ENCODE peak calls at places on chromosomes 5 and 9, in seven cellular contexts. S is heart right ventricle, W is psoas muscle, N is HFFc6, R is brain microvascular endothelial cell, K is adrenal gland, U is thoracic aorta. J is an unnamed sample.

GRCh38 chr5:125348221-125348692 is 601.8 kb upstream of the ZNF608 start:
- DNase-seq in N (no peak), W (peak; percentile 33), U (no peak), S (peak; percentile 13), K (no peak), R (no peak), J (no peak)

GRCh38 chr5:88897748-88898147 is 14.8 kb upstream of the MEF2C start:
- DNase-seq in S (no peak), R (no peak), W (no peak), N (no peak), K (no peak), U (no peak), J (no peak)

GRCh38 chr9:99127372-99128132 is 22.6 kb downstream of the TGFBR1 start:
- DNase-seq in S (no peak), R (peak; percentile 74), U (no peak), K (no peak), N (peak; percentile 82), W (no peak), J (no peak)

GRCh38 chr9:127522727-127523126 is 71.4 kb downstream of the LRSAM1 start:
- DNase-seq in K (no peak), U (no peak), N (peak; percentile 57), W (no peak), S (no peak), R (no peak), J (no peak)

GRCh38 chr5:142640316-142641005 is 45.4 kb downstream of the FGF1 start:
- DNase-seq in W (no peak), U (no peak), N (no peak), K (no peak), R (no peak), S (no peak), J (no peak)

GRCh38 chr9:26228273-26228672 is 550.0 kb upstream of the TUSC1 start:
- DNase-seq in S (no peak), N (no peak), U (no peak), R (no peak), W (no peak), K (no peak), J (no peak)

GRCh38 chr9:22169243-22169642 is 160.1 kb upstream of the CDKN2B start:
- DNase-seq in R (peak; percentile 33), S (no peak), N (peak; percentile 22), K (no peak), U (no peak), W (no peak), J (no peak)

GRCh38 chr5:69364414-69364813 is 4.9 kb downstream of the AK6 start:
- DNase-seq in U (no peak), R (peak; percentile 13), W (no peak), K (no peak), S (no peak), N (peak; percentile 20), J (no peak)

GRCh38 chr5:141857226-141857625 is 21.0 kb downstream of the PCDH1 start:
- DNase-seq in N (no peak), R (no peak), W (no peak), U (no peak), K (no peak), S (no peak), J (no peak)

GRCh38 chr9:123550012-123550411 is 194.0 kb downstream of the CRB2 start:
- DNase-seq in K (peak; percentile 66), S (no peak), R (no peak), N (no peak), U (no peak), W (no peak), J (no peak)

GRCh38 chr9:113612828-113613227 is 149.3 kb downstream of the RGS3 start:
- DNase-seq in U (no peak), W (no peak), S (no peak), K (no peak), R (no peak), N (no peak), J (no peak)

GRCh38 chr9:87275039-87275725 is 222.5 kb upstream of the DAPK1 start:
- DNase-seq in U (no peak), R (no peak), N (no peak), K (no peak), W (no peak), S (no peak), J (no peak)

GRCh38 chr5:1769752-1770442 is 29.7 kb downstream of the MRPL36 start:
- DNase-seq in N (no peak), W (no peak), R (no peak), S (no peak), K (no peak), U (no peak), J (no peak)

GRCh38 chr5:157166494-157167218 is 592 bp upstream of the GARIN3 start:
- DNase-seq in W (no peak), K (no peak), S (no peak), R (no peak), N (no peak), U (no peak), J (no peak)

GRCh38 chr5:81945867-81946266 is 26.0 kb upstream of the ATG10 start:
- DNase-seq in S (no peak), R (no peak), W (no peak), K (no peak), N (no peak), U (no peak), J (no peak)

GRCh38 chr5:81950996-81951395 is 20.8 kb upstream of the ATG10 start:
- DNase-seq in N (no peak), U (no peak), K (no peak), R (no peak), W (no peak), S (no peak), J (no peak)

GRCh38 chr5:81948349-81948748 is 23.5 kb upstream of the ATG10 start:
- DNase-seq in U (no peak), K (no peak), W (no peak), N (no peak), S (no peak), R (no peak), J (no peak)

DNA sequence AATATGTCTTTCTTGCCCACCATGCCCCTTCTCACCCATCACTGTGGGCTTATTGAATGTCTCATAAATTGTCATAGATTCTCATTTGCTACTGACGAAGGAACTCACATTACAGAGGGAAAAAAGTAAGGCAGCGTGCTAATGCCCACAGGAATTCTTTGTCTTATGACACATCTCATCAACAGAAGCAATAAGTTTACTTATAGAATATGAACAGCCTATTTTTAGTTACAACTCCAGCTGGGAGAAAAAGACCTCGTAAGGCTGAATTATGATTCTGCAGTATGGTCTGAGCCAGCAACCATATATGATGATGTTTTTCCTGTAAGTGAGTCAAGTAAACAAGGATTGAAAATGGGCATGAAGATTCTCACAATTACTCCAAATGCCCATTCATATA is 22.3 kb upstream of the ATG10 start:
- DNase-seq in U (no peak), N (no peak), K (no peak), W (no peak), S (no peak), R (peak; percentile 20), J (no peak)
- TF ChIP-seq CTCF in U (no peak), N (no peak), K (no peak), W (no peak), S (no peak), R (no peak), J (no peak)

GRCh38 chr5:151058301-151058700 is 22.5 kb downstream of the TNIP1 start:
- DNase-seq in R (no peak), U (no peak), S (no peak), K (no peak), W (no peak), N (no peak), J (no peak)
- TF ChIP-seq CTCF in R (peak; percentile 51), U (no peak), S (no peak), K (no peak), W (no peak), N (peak; percentile 52), J (no peak)

DNA sequence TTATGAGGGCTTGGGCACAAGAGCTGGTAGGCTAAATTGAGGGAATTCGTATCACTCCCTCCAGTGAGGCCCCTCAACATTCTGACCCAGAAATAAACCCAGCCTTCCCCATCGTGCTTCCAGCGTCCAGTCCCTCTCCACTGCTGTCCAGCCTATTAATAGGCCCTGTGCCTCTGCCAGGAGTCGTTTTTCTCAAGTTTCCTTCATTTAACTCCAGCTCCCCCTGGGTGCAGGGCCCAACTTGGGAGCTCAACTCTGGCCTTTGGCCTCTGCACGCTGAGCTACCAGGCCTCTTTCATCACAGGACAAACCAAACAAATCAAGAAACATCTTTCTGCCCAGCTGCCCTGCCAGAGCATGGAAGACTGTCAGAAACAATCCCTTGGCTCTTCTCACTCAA is 10.0 kb downstream of the HBEGF start:
- DNase-seq in R (no peak), U (no peak), W (no peak), N (no peak), K (peak; percentile 33), S (peak; percentile 38), J (no peak)
- TF ChIP-seq CTCF in R (no peak), U (no peak), W (no peak), N (no peak), K (no peak), S (no peak), J (no peak)

GRCh38 chr9:88826651-88827245 is 164.5 kb upstream of the S1PR3 start:
- DNase-seq in N (no peak), S (no peak), U (no peak), W (no peak), K (no peak), R (peak; percentile 63), J (no peak)
- TF ChIP-seq CTCF in N (no peak), S (no peak), U (no peak), W (no peak), K (no peak), R (no peak), J (no peak)

J was measured in omental fat pad.